ENCODE peak calls at places on chromosome 1, in seven cellular contexts. Y is fibroblast of the aortic adventitia, M is lower lobe of right lung, K is astrocyte of the spinal cord, H is heart left ventricle, A is AG04450, C is epithelial cell of esophagus. O is an unnamed sample.

GRCh38 chr1:219771039-219771438 is 157.3 kb downstream of the SLC30A10 start:
- DNase-seq in M (no peak), Y (peak), K (peak), A (peak), C (peak), H (no peak), O (peak)

GRCh38 chr1:88655685-88656299 is 28.3 kb upstream of the PKN2 start:
- DNase-seq in A (no peak), Y (peak), H (no peak), C (peak), M (no peak), K (peak), O (peak)

GRCh38 chr1:26015358-26015757 is 6.2 kb upstream of the EXTL1 start:
- DNase-seq in H (no peak), Y (peak), C (peak), K (no peak), A (no peak), M (peak), O (peak)

GRCh38 chr1:40976952-40977690 is 2.4 kb upstream of the CTPS1 start:
- DNase-seq in K (peak), C (no peak), M (no peak), H (no peak), Y (peak), A (no peak), O (no peak)

GRCh38 chr1:36879613-36880012 is 154.7 kb downstream of the GRIK3 start:
- DNase-seq in C (no peak), K (no peak), A (no peak), M (peak), H (no peak), Y (no peak), O (no peak)

GRCh38 chr1:55245781-55246180 is 30.6 kb upstream of the USP24 start:
- DNase-seq in A (no peak), H (no peak), K (no peak), M (no peak), C (peak), Y (no peak), O (no peak)

GRCh38 chr1:37473431-37474050 is 839 bp upstream of the ZC3H12A start:
- DNase-seq in K (peak), A (no peak), C (peak), Y (peak), M (no peak), H (no peak), O (no peak)

GRCh38 chr1:244137725-244138124 is 86.6 kb downstream of the ZBTB18 start:
- DNase-seq in C (peak), Y (peak), M (no peak), H (no peak), K (peak), A (no peak), O (no peak)

GRCh38 chr1:27031235-27032118 is 18.8 kb upstream of the TENT5B start:
- DNase-seq in K (peak), C (peak), Y (peak), A (peak), M (peak), H (peak), O (no peak)

GRCh38 chr1:39407889-39408640 is 83.4 kb upstream of the BMP8A start:
- DNase-seq in K (peak), H (no peak), C (no peak), A (no peak), Y (no peak), M (no peak), O (no peak)

GRCh38 chr1:162380061-162380846 is 1.3 kb upstream of the C1orf226 start:
- DNase-seq in C (no peak), Y (no peak), A (no peak), K (no peak), H (no peak), M (no peak), O (no peak)

GRCh38 chr1:81151300-81151699 is 649.4 kb upstream of the ADGRL2 start:
- DNase-seq in C (no peak), K (no peak), H (no peak), A (no peak), M (no peak), Y (peak), O (no peak)

GRCh38 chr1:147273409-147274307 is 31.2 kb downstream of the CHD1L start:
- DNase-seq in A (peak), C (peak), H (no peak), M (no peak), Y (peak), K (peak), O (peak)

GRCh38 chr1:52673513-52673912 is 24.6 kb downstream of the COA7 start:
- DNase-seq in C (no peak), M (no peak), A (no peak), Y (no peak), K (no peak), H (no peak), O (no peak)

GRCh38 chr1:32242341-32242851 is 4.6 kb upstream of the FAM167B start:
- DNase-seq in K (no peak), H (peak), M (no peak), Y (peak), C (no peak), A (no peak), O (no peak)

GRCh38 chr1:233208687-233209086 is 86.8 kb downstream of the PCNX2 start:
- DNase-seq in K (no peak), M (no peak), A (no peak), H (no peak), Y (no peak), C (no peak), O (no peak)

GRCh38 chr1:7617826-7618225 is 153.3 kb upstream of the VAMP3 start:
- DNase-seq in A (no peak), M (peak), H (no peak), Y (no peak), C (no peak), K (no peak), O (no peak)

GRCh38 chr1:205229916-205230700 is 2.4 kb downstream of the TMCC2 start:
- DNase-seq in A (no peak), K (no peak), M (no peak), C (peak), Y (no peak), H (no peak), O (no peak)

GRCh38 chr1:119713538-119714456 is 2.1 kb downstream of the PHGDH start:
- DNase-seq in M (no peak), K (peak), Y (peak), H (no peak), A (no peak), C (no peak), O (no peak)

GRCh38 chr1:184597652-184598357 is 156.9 kb downstream of the EDEM3 start:
- DNase-seq in C (peak), K (no peak), Y (peak), M (no peak), H (no peak), A (no peak), O (no peak)

GRCh38 chr1:87953732-87954344 is 625.2 kb downstream of the LMO4 start:
- DNase-seq in Y (peak), M (peak), K (peak), H (no peak), C (peak), A (peak), O (peak)

GRCh38 chr1:32400876-32401631 is 6.8 kb upstream of the BSDC1 start:
- DNase-seq in K (peak), M (peak), Y (peak), H (peak), C (peak), A (peak), O (peak)

GRCh38 chr1:44719318-44719717 is 11.7 kb downstream of the RNU5D-1 start:
- DNase-seq in M (no peak), C (no peak), H (no peak), Y (no peak), K (no peak), A (no peak), O (no peak)

GRCh38 chr1:20051218-20051829 is 18.7 kb upstream of the PLA2G5 start:
- DNase-seq in M (no peak), Y (no peak), C (no peak), H (no peak), A (no peak), K (no peak), O (no peak)

GRCh38 chr1:42756956-42757891 is 9.6 kb downstream of the P3H1 start:
- DNase-seq in K (peak), Y (peak), C (peak), H (no peak), A (peak), M (no peak), O (peak)

GRCh38 chr1:116988908-116989307 is 12.7 kb upstream of the CD101 start:
- DNase-seq in H (no peak), C (peak), K (peak), M (no peak), Y (no peak), A (no peak), O (no peak)

GRCh38 chr1:214862421-214862820 is 220.1 kb upstream of the KCNK2 start:
- DNase-seq in C (peak), A (no peak), K (peak), M (no peak), H (no peak), Y (peak), O (no peak)

GRCh38 chr1:204598319-204598969 is 82.2 kb downstream of the MDM4 start:
- DNase-seq in H (no peak), C (no peak), Y (no peak), K (no peak), M (no peak), A (no peak), O (no peak)

DNA sequence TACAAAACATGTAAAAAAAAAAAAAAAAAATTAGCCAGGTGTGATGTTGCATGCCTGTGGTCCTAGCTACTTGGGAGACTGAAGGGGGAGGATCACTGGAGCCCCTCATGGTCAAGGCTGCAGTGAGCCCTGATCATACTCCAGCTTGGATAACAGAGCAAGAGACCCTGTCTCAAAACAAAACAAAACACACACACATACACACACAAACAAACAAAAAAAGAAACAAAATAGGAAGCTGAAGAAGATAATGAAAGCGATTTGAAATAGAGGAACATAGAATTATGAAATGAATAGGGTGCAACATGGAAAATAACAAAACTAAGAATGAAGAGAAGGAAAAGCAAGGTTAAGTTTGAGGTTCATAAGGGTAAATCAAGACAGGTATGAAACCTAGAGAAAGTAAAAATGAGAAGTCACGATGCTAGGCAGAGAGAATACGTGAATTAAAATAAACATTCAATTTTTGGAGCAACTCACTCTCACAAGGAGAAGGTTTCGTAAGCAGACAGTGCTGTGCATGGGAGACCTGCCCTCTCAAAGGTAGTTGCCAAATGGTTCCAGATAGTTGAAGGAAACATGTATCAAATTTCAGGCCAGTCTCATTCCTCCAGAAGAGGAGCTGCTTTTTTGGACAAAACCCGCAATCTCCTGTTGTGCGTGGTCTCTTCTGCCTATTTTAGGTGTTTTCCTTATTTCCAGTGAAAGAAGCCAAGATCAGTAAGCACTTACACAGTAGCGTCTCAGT is 3.3 kb downstream of the CD46 start:
- DNase-seq in Y (peak), C (peak), M (no peak), H (no peak), K (no peak), A (no peak), O (no peak)
- H3K4me3 ChIP-seq in Y (no peak), C (no peak), M (peak), H (no peak), K (no peak), A (no peak), O (no peak)

GRCh38 chr1:11929849-11930248 is 3.6 kb upstream of the KIAA2013 start:
- DNase-seq in A (no peak), H (peak), K (peak), Y (peak), C (peak), M (no peak), O (no peak)
- H3K4me3 ChIP-seq in A (no peak), H (no peak), K (no peak), Y (no peak), C (no peak), M (no peak), O (no peak)

GRCh38 chr1:23370744-23371710 is 1.4 kb upstream of the ZNF436 start:
- DNase-seq in K (peak), C (peak), A (no peak), M (no peak), Y (no peak), H (no peak), O (no peak)
- H3K4me3 ChIP-seq in K (peak), C (peak), A (peak), M (peak), Y (peak), H (peak), O (peak)

GRCh38 chr1:115651391-115651790 is 9.6 kb downstream of the VANGL1 start:
- DNase-seq in A (no peak), M (no peak), K (no peak), Y (no peak), C (no peak), H (no peak), O (no peak)
- H3K4me3 ChIP-seq in A (no peak), M (no peak), K (no peak), Y (no peak), C (no peak), H (no peak), O (no peak)

DNA sequence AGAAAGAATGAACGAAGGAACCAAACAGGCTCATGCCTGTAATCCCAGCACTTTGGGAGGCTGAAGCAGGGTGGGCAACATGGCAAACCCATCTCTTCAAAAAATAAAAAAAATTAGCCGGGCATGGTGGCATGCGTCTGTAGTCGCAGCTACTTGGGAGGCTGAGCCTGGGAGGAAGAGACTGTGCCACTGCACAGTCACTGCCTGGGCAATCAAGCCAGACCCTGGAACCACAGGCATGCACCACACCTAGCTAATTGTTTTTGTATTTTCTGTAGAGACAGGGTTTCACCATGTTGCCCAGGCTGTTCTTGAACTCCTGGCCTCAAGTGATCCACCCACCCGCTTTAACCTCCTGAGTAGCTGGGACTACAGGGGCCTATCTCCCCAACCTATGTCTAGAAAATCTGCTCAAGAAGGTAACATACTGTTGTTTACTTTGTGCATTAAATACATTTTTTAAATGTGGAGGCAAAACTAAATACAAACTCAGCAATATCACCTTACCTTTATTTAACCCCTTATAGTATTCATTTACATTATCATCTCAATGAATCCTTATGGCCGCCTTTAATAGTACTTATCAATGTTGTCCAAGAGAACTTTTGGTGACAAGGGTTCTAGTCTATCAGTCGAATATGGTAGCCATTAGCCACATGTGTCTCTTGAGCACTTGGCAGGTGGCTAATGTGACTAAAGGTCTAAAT is 2.7 kb downstream of the KHDC4 start:
- DNase-seq in K (no peak), H (no peak), C (peak), A (no peak), Y (peak), M (peak), O (no peak)
- H3K4me3 ChIP-seq in K (no peak), H (peak), C (peak), A (peak), Y (peak), M (peak), O (peak)

DNA sequence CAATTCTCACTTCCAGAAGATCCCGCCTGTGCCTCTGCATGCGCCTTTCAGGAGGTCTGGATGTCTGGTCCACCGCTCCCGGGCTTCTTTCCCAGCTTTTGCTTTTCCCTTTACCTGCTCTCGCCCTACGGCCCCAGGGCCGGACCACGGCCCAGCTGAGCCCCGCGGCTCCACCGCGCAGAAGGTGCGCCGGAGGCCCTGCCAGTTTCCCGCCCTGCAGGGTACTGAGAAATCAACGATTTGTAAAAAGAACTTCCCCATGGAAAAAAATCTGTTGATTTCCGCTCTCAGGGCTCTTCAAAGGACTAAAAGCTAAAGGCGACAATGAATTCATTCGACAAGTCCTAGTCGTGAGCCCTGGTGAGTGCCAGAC is 7.0 kb upstream of the RNU1-2 start:
- DNase-seq in A (no peak), M (no peak), K (peak), H (no peak), C (no peak), Y (peak), O (no peak)
- H3K4me3 ChIP-seq in A (peak), M (peak), K (peak), H (peak), C (peak), Y (peak), O (peak)

GRCh38 chr1:24209097-24209496 is 22.0 kb upstream of the IFNLR1 start:
- DNase-seq in K (no peak), Y (no peak), H (no peak), C (no peak), A (no peak), M (no peak), O (no peak)
- H3K4me3 ChIP-seq in K (no peak), Y (no peak), H (no peak), C (no peak), A (no peak), M (no peak), O (no peak)

DNA sequence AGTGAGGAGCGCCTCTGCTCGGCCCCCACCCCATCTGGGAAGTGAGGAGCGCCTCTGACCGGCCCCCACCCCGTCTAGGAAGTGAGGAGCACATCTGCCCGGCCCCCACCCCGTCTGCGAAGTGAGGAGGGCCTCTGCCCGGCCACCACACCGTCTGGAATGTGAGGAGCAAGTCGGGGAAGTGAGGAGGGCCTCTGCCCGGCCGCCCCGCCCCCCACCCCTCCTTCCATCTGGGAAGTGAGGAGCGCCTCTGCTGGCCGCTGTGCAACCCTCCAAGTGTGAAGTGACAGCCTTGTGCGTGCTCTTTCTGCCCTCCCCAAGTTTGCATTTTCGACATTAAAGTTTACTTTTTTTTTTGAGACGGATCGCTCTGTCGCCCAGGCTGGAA is 5.1 kb upstream of the ZZZ3 start:
- DNase-seq in H (no peak), M (peak), K (peak), C (peak), Y (no peak), A (no peak), O (no peak)
- H3K4me3 ChIP-seq in H (peak), M (peak), K (peak), C (peak), Y (no peak), A (no peak), O (no peak)